ENCODE peak calls at places on chromosome X, in five cellular contexts. L, C, Q, F and V are unnamed samples.

GRCh38 chrX:71534773-71535544 is 2.1 kb downstream of the OGT start:
- DNase-seq in L (no peak), C (peak; percentile 6), Q (no peak), F (no peak), V (no peak)

GRCh38 chrX:114599305-114599704 is 15.4 kb downstream of the HTR2C start:
- DNase-seq in L (no peak), C (no peak), Q (no peak), F (no peak), V (no peak)

GRCh38 chrX:13750204-13750603 is 15.7 kb downstream of the OFD1 start:
- DNase-seq in L (peak; percentile 48), C (peak; percentile 45), Q (no peak), F (no peak), V (no peak)

GRCh38 chrX:104041003-104041402 is 1.2 kb downstream of the H2BW2 start:
- DNase-seq in L (no peak), C (no peak), Q (no peak), F (no peak), V (no peak)

GRCh38 chrX:17876135-17876534 is 15.0 kb upstream of the RAI2 start:
- DNase-seq in L (no peak), C (no peak), Q (no peak), F (no peak), V (no peak)

GRCh38 chrX:39905475-39905889 is 192.3 kb downstream of the BCOR start:
- DNase-seq in L (peak; percentile 19), C (no peak), Q (no peak), F (no peak), V (no peak)

GRCh38 chrX:108309144-108309543 is 129.1 kb downstream of the COL4A6 start:
- DNase-seq in L (peak; percentile 79), C (peak; percentile 82), Q (no peak), F (no peak), V (no peak)

GRCh38 chrX:35461164-35461563 is 337.0 kb upstream of the MAGEB16 start:
- DNase-seq in L (no peak), C (no peak), Q (no peak), F (no peak), V (no peak)

GRCh38 chrX:7068939-7069367 is 78.6 kb upstream of the STS start:
- DNase-seq in L (no peak), C (no peak), Q (no peak), F (peak; percentile 60), V (peak; percentile 59)

GRCh38 chrX:140090800-140091275 is 125.5 kb upstream of the CXorf66 start:
- DNase-seq in L (no peak), C (no peak), Q (no peak), F (no peak), V (no peak)

GRCh38 chrX:11474576-11474975 is 181.4 kb downstream of the AMELX start:
- DNase-seq in L (no peak), C (no peak), Q (no peak), F (no peak), V (no peak)

GRCh38 chrX:18457000-18457399 is 31.6 kb downstream of the CDKL5 start:
- DNase-seq in L (no peak), C (no peak), Q (no peak), F (no peak), V (no peak)

GRCh38 chrX:41491267-41492004 is 44.3 kb downstream of the NYX start:
- DNase-seq in L (peak; percentile 96), C (peak; percentile 95), Q (peak; percentile 56), F (peak; percentile 61), V (no peak)

GRCh38 chrX:120672841-120673530 is 43.1 kb upstream of the C1GALT1C1 start:
- DNase-seq in L (no peak), C (no peak), Q (no peak), F (no peak), V (no peak)

GRCh38 chrX:119693032-119693995 is at the start of gene SEPTIN6:
- DNase-seq in L (peak; percentile 52), C (peak; percentile 91), Q (peak; percentile 66), F (peak; percentile 88), V (peak; percentile 53)

GRCh38 chrX:150873616-150874015 is 24.9 kb downstream of the CD99L2 start:
- DNase-seq in L (peak; percentile 44), C (no peak), Q (no peak), F (no peak), V (no peak)

GRCh38 chrX:38116706-38117105 is 104.0 kb downstream of the SRPX start:
- DNase-seq in L (no peak), C (no peak), Q (no peak), F (no peak), V (no peak)

GRCh38 chrX:103488794-103489193 is 30.5 kb downstream of the RAB40A start:
- DNase-seq in L (no peak), C (no peak), Q (no peak), F (no peak), V (no peak)

GRCh38 chrX:12956704-12957541 is 18.0 kb upstream of the TMSB4X start:
- DNase-seq in L (peak; percentile 63), C (peak; percentile 71), Q (no peak), F (no peak), V (no peak)

GRCh38 chrX:54452920-54453319 is 12.7 kb downstream of the TSR2 start:
- DNase-seq in L (peak; percentile 8), C (peak; percentile 60), Q (no peak), F (peak; percentile 65), V (no peak)

GRCh38 chrX:153486163-153486562 is 8.6 kb upstream of the BGN start:
- DNase-seq in L (no peak), C (no peak), Q (no peak), F (no peak), V (no peak)

GRCh38 chrX:153490217-153490616 is 4.6 kb upstream of the BGN start:
- DNase-seq in L (no peak), C (no peak), Q (no peak), F (no peak), V (no peak)

GRCh38 chrX:153488231-153488914 is 6.4 kb upstream of the BGN start:
- DNase-seq in L (peak; percentile 67), C (no peak), Q (no peak), F (no peak), V (no peak)

GRCh38 chrX:153485396-153486080 is 9.2 kb upstream of the BGN start:
- DNase-seq in L (no peak), C (no peak), Q (no peak), F (no peak), V (no peak)

DNA sequence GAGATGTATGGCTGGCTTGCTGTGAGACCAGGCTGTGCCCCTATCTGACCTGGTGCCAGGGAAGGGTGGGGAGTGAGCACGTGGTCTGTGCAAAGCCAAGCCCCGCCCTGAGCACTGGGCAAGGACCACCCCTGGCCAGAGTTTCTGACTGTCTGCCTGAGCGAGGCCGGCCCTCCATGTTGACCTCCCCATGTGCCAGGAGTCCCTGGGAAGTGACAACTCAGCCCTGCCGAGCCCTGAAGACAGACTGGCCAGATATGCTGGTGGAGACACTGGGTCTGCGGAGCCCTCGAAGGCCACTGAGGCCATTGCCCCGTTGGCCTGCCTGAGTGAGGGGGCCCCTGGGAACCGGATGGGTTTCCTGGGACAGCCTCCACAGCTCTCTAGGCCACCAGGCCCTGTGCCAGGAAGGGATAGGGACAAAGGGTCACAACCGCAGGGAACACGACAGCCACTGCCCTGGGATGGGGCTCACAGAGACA is 7.1 kb upstream of the BGN start:
- DNase-seq in L (no peak), C (no peak), Q (no peak), F (no peak), V (no peak)
- H3K14ac ChIP-seq in L (peak overlapping the region; percentile 92), C (no peak overlapping the region), Q (no peak overlapping the region), F (no peak overlapping the region), V (no peak overlapping the region)

DNA sequence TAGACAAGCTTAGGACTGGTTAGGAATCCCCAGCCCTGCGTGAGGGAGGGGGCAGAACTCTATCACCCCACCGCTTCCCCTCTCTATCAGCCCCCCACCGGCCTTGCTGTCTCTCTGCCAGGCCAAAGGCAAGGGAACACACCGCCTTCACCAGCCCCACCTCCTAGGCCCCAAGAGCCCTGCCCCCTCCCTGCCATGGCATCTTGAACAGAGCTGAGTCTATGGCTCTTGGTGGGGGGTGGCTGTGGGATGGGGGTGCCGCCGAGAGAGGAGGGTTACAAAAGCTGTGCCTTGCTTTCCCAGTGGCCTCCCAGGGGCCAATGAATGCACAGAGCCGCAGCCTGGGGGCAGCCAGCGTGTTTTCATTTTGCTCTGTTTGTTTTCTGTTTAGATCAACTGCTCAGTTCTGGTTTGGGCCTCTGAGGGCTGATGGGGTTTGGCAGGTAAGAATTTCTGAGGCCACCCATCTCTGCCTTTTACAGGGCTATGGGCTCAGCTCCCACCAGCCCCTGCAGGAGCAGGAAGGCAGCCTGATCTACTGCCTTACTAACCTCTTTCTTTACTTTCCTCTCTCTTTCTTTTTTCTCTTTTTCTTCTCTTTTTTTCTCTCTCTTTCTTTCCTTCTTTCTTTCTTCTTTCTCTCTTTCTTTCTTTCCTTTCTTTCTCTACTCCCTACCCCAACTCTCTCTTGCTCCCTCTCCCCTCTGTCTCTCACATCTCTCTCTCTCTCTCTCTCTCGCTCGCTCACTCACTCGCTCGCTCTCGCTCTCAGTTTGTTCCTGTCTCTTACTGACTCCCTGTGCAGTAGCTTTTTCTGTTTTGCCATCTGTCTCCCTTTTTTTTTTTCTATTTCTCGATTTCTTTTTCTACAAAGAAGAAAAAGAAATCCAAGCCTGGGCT is 128.3 kb downstream of the PJA1 start:
- DNase-seq in L (no peak), C (no peak), Q (no peak), F (no peak), V (no peak)
- H3K14ac ChIP-seq in L (no peak overlapping the region), C (no peak overlapping the region), Q (no peak overlapping the region), F (no peak overlapping the region), V (no peak overlapping the region)

GRCh38 chrX:15672886-15673285 is 8.3 kb upstream of the CLTRN start:
- DNase-seq in L (no peak), C (no peak), Q (no peak), F (no peak), V (no peak)

GRCh38 chrX:15673970-15674369 is 9.4 kb upstream of the CLTRN start:
- DNase-seq in L (no peak), C (no peak), Q (no peak), F (no peak), V (no peak)

GRCh38 chrX:15674514-15674898 is 9.9 kb upstream of the CLTRN start:
- DNase-seq in L (peak; percentile 96), C (peak; percentile 95), Q (peak; percentile 80), F (no peak), V (no peak)

GRCh38 chrX:15674899-15675489 is 10.4 kb upstream of the CLTRN start:
- DNase-seq in L (peak; percentile 93), C (peak; percentile 92), Q (peak; percentile 80), F (peak; percentile 86), V (no peak)

GRCh38 chrX:15675490-15675921 is 10.9 kb upstream of the CLTRN start:
- DNase-seq in L (no peak), C (no peak), Q (peak; percentile 74), F (peak; percentile 79), V (no peak)
- H3K14ac ChIP-seq in L (peak overlapping the region; percentile 99), C (no peak overlapping the region), Q (no peak overlapping the region), F (peak overlapping the region; percentile 95), V (no peak overlapping the region)

GRCh38 chrX:123817288-123817894 is 42.5 kb upstream of the XIAP start:
- DNase-seq in L (no peak), C (no peak), Q (no peak), F (no peak), V (no peak)

GRCh38 chrX:123809854-123810375 is 49.9 kb upstream of the XIAP start:
- DNase-seq in L (no peak), C (no peak), Q (no peak), F (no peak), V (no peak)

GRCh38 chrX:123818243-123818642 is 41.6 kb upstream of the XIAP start:
- DNase-seq in L (peak; percentile 84), C (peak; percentile 58), Q (no peak), F (no peak), V (no peak)

DNA sequence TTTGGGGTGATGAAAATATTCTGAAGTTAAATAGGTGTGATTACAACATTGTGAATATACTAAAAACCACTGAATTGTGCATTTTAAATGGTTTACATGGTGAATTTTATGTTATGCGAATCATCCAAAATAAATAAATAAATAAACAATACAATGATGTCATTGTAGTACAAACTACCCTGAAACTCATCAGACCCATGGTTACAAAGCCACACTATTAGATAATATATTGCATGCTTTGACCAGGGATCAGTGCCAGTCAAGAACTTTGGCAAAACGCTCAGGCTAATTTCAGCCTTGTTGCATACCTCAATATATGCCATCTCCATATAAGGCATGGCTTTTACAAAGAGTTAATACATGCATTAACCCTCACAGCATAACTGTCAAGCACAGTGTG is 45.5 kb upstream of the XIAP start:
- DNase-seq in L (no peak), C (no peak), Q (no peak), F (no peak), V (no peak)
- H3K14ac ChIP-seq in L (no peak overlapping the region), C (no peak overlapping the region), Q (no peak overlapping the region), F (no peak overlapping the region), V (no peak overlapping the region)